ENCODE peak calls at places on chromosomes 7 and 10, in four cellular contexts. M is ovary, T is nephron progenitor cell, L is uterus. V is an unnamed sample.

GRCh38 chr7:13832346-13832745 is 157.1 kb downstream of the ETV1 start:
- DNase-seq in M (no peak), T (no peak), L (no peak), V (no peak)

GRCh38 chr10:110005716-110006115 is 2.1 kb upstream of the ADD3 start:
- DNase-seq in M (peak; percentile 42), T (peak; percentile 39), L (peak; percentile 36), V (peak; percentile 68)

GRCh38 chr7:26052721-26053120 is 99.3 kb upstream of the NFE2L3 start:
- DNase-seq in M (no peak), T (no peak), L (no peak), V (no peak)

GRCh38 chr7:36309716-36310115 is 79.9 kb upstream of the ANLN start:
- DNase-seq in M (no peak), T (no peak), L (no peak), V (no peak)

GRCh38 chr10:91799580-91799975 is 1.4 kb downstream of the TNKS2 start:
- DNase-seq in M (no peak), T (no peak), L (no peak), V (no peak)

GRCh38 chr7:83130191-83130590 is 32.5 kb downstream of the PCLO start:
- DNase-seq in M (no peak), T (no peak), L (no peak), V (no peak)

GRCh38 chr10:61897671-61898434 is 3.6 kb upstream of the ARID5B start:
- DNase-seq in M (peak; percentile 65), T (peak; percentile 24), L (peak; percentile 65), V (peak; percentile 51)

GRCh38 chr7:41817386-41817785 is 114.5 kb upstream of the INHBA start:
- DNase-seq in M (no peak), T (no peak), L (no peak), V (no peak)

GRCh38 chr7:603152-603941 is 83.7 kb upstream of the PDGFA start:
- DNase-seq in M (no peak), T (no peak), L (no peak), V (no peak)

GRCh38 chr10:8902926-8903325 is 848.4 kb downstream of the GATA3 start:
- DNase-seq in M (no peak), T (no peak), L (no peak), V (no peak)

GRCh38 chr10:78927257-78927995 is 141.3 kb upstream of the ZMIZ1 start:
- DNase-seq in M (no peak), T (no peak), L (no peak), V (no peak)

GRCh38 chr10:31317652-31318381 is 1.2 kb upstream of the ZEB1 start:
- DNase-seq in M (no peak), T (no peak), L (no peak), V (no peak)

GRCh38 chr10:103890194-103890658 is 27.8 kb downstream of the STN1 start:
- DNase-seq in M (no peak), T (no peak), L (no peak), V (no peak)

GRCh38 chr7:94436018-94436604 is 41.4 kb downstream of the COL1A2 start:
- DNase-seq in M (peak; percentile 84), T (peak; percentile 65), L (peak; percentile 81), V (peak; percentile 80)

GRCh38 chr10:12663863-12664262 is 314.5 kb downstream of the CAMK1D start:
- DNase-seq in M (no peak), T (no peak), L (no peak), V (no peak)

GRCh38 chr7:27585781-27586447 is 76.8 kb downstream of the HIBADH start:
- DNase-seq in M (no peak), T (no peak), L (no peak), V (no peak)

GRCh38 chr7:83468251-83468739 is 180.6 kb downstream of the SEMA3E start:
- DNase-seq in M (peak; percentile 44), T (peak; percentile 5), L (peak; percentile 32), V (peak; percentile 83)

GRCh38 chr7:151736403-151736909 is 140.5 kb downstream of the PRKAG2 start:
- DNase-seq in M (peak; percentile 73), T (peak; percentile 82), L (peak; percentile 78), V (peak; percentile 90)

GRCh38 chr10:49161411-49161997 is 26.7 kb downstream of the TMEM273 start:
- DNase-seq in M (no peak), T (no peak), L (no peak), V (no peak)

GRCh38 chr10:86945361-86946214 is 11.8 kb downstream of the MMRN2 start:
- DNase-seq in M (peak; percentile 63), T (peak; percentile 49), L (peak; percentile 17), V (peak; percentile 63)

GRCh38 chr7:65907501-65908198 is 34.8 kb downstream of the VKORC1L1 start:
- DNase-seq in M (no peak), T (no peak), L (no peak), V (no peak)

GRCh38 chr10:63003816-63004453 is 129.2 kb upstream of the NRBF2 start:
- DNase-seq in M (no peak), T (no peak), L (no peak), V (no peak)

GRCh38 chr10:86899670-86900276 is 57.6 kb downstream of the MMRN2 start:
- DNase-seq in M (peak; percentile 79), T (peak; percentile 59), L (peak; percentile 78), V (peak; percentile 74)

GRCh38 chr7:142063551-142064442 is 47.7 kb upstream of the MGAM2 start:
- DNase-seq in M (no peak), T (no peak), L (no peak), V (no peak)

GRCh38 chr7:23230586-23231195 is 15.9 kb upstream of the GPNMB start:
- DNase-seq in M (no peak), T (no peak), L (no peak), V (no peak)

GRCh38 chr10:99318475-99318874 is 10.7 kb upstream of the CNNM1 start:
- DNase-seq in M (no peak), T (no peak), L (no peak), V (no peak)

GRCh38 chr10:58982470-58983239 is 193.8 kb upstream of the PHYHIPL start:
- DNase-seq in M (no peak), T (no peak), L (no peak), V (no peak)

GRCh38 chr7:70947181-70947580 is 184.8 kb upstream of the GALNT17 start:
- DNase-seq in M (no peak), T (no peak), L (no peak), V (no peak)

GRCh38 chr7:139777304-139777890 is 401 bp downstream of the HIPK2 start:
- DNase-seq in M (peak; percentile 43), T (peak; percentile 65), L (peak; percentile 41), V (no peak)

GRCh38 chr10:60465801-60466200 is 76.1 kb upstream of the ANK3 start:
- DNase-seq in M (no peak), T (no peak), L (no peak), V (no peak)

GRCh38 chr7:11911900-11912299 is 79.9 kb upstream of the THSD7A start:
- DNase-seq in M (no peak), T (no peak), L (no peak), V (no peak)

GRCh38 chr10:97095701-97096300 is 90.0 kb downstream of the SLIT1 start:
- DNase-seq in M (no peak), T (no peak), L (no peak), V (no peak)

GRCh38 chr10:51768886-51769285 is 69.5 kb upstream of the CSTF2T start:
- DNase-seq in M (no peak), T (no peak), L (no peak), V (no peak)

GRCh38 chr10:128007017-128007416 is 100.1 kb downstream of the PTPRE start:
- DNase-seq in M (no peak), T (no peak), L (no peak), V (no peak)

GRCh38 chr10:44398747-44399477 is 14.0 kb upstream of the CXCL12 start:
- DNase-seq in M (no peak), T (no peak), L (no peak), V (no peak)

GRCh38 chr7:93944673-93945072 is 23.1 kb downstream of the GNG11 start:
- DNase-seq in M (no peak), T (no peak), L (no peak), V (no peak)

GRCh38 chr7:133703547-133703946 is 423.6 kb upstream of the LRGUK start:
- DNase-seq in M (no peak), T (no peak), L (no peak), V (no peak)

GRCh38 chr7:34675749-34676374 is 17.8 kb downstream of the NPSR1 start:
- DNase-seq in M (no peak), T (peak; percentile 35), L (no peak), V (no peak)

GRCh38 chr7:112497481-112497880 is 16.7 kb downstream of the LSMEM1 start:
- DNase-seq in M (no peak), T (no peak), L (no peak), V (no peak)